ENCODE peak calls at places on chromosome 1, in ten cellular contexts. X is cerebellar cortex; I is activated CD4-positive, CD25-positive, alpha-beta regulatory T cell treated with anti-CD3 and anti-CD28 coated beads, Interleukin-2, amount 50 U/mL, for 72 hours; D is stimulated activated naive CD8-positive, alpha-beta T cell treated with anti-CD3 and anti-CD28 coated beads, Interleukin-15, amount 100 ng/mL, for 72 hours; Q is astrocyte; P is choroid plexus epithelial cell; N is endothelial cell; A is foreskin fibroblast; Z is cardiac muscle cell; R is mucosa of gallbladder. V is an unnamed sample.

GRCh38 chr1:84301759-84302380 is 362 bp downstream of the SAMD13 start:
- DNase-seq in D (no peak), N (no peak), A (no peak), P (peak), Q (no peak), R (no peak), X (peak), Z (no peak), I (no peak), V (no peak)

GRCh38 chr1:42145190-42145716 is 8.0 kb upstream of the GUCA2B start:
- DNase-seq in X (no peak), P (no peak), A (no peak), R (no peak), Z (no peak), Q (no peak), D (no peak), I (no peak), N (no peak), V (no peak)

GRCh38 chr1:178818416-178818815 is 52.5 kb downstream of the ANGPTL1 start:
- DNase-seq in A (peak), P (peak), I (no peak), Z (no peak), Q (peak), D (no peak), R (no peak), N (no peak), X (no peak), V (peak)

GRCh38 chr1:24308365-24309015 is 10.7 kb upstream of the GRHL3 start:
- DNase-seq in X (peak), I (no peak), Z (no peak), P (peak), A (peak), D (no peak), R (no peak), Q (no peak), N (no peak), V (peak)

GRCh38 chr1:42913426-42914091 is 45.1 kb downstream of the SLC2A1 start:
- DNase-seq in R (peak), Z (peak), I (no peak), X (peak), D (peak), Q (peak), N (peak), P (peak), A (peak), V (peak)

GRCh38 chr1:27057801-27058647 is 45.4 kb upstream of the TENT5B start:
- DNase-seq in Q (no peak), I (no peak), X (peak), N (no peak), Z (no peak), A (peak), R (no peak), P (no peak), D (no peak), V (no peak)

GRCh38 chr1:94863919-94864318 is 43.8 kb downstream of the SLC44A3 start:
- DNase-seq in Q (peak), N (no peak), Z (no peak), A (peak), R (peak), X (peak), P (peak), I (no peak), D (no peak), V (peak)

GRCh38 chr1:47881505-47882442 is 115.4 kb downstream of the TRABD2B start:
- DNase-seq in R (peak), P (peak), A (peak), D (no peak), N (no peak), Q (no peak), Z (no peak), I (no peak), X (no peak), V (peak)

V was measured in amniotic epithelial cell.